ENCODE peak calls at places on chromosome 14, in four cellular contexts. One of them, this sample, is unnamed.

GRCh38 chr14:55107766-55108554 is 21.1 kb upstream of the LGALS3 start:
- DNase-seq in HepG2: peak
- DNase-seq in K562: peak
- DNase-seq in GM12878: no peak
- DNase-seq in this sample: no peak

GRCh38 chr14:65790185-65790815 is 377.8 kb downstream of the FUT8 start:
- DNase-seq in HepG2: no peak
- DNase-seq in K562: no peak
- DNase-seq in GM12878: no peak
- DNase-seq in this sample: peak

GRCh38 chr14:100803694-100804075 is 22.2 kb upstream of the MEG3 start:
- DNase-seq in HepG2: no peak
- DNase-seq in K562: no peak
- DNase-seq in GM12878: no peak
- DNase-seq in this sample: no peak

GRCh38 chr14:51318777-51319176 is 78.7 kb downstream of the TMX1 start:
- DNase-seq in HepG2: no peak
- DNase-seq in K562: no peak
- DNase-seq in GM12878: no peak
- DNase-seq in this sample: no peak

GRCh38 chr14:55754471-55754870 is 174.5 kb downstream of the KTN1 start:
- DNase-seq in HepG2: no peak
- DNase-seq in K562: no peak
- DNase-seq in GM12878: no peak
- DNase-seq in this sample: no peak

GRCh38 chr14:62662811-62663477 is 382.3 kb downstream of the KCNH5 start:
- DNase-seq in HepG2: peak
- DNase-seq in K562: no peak
- DNase-seq in GM12878: no peak
- DNase-seq in this sample: no peak

GRCh38 chr14:63130531-63130930 is 73.7 kb upstream of the RHOJ start:
- DNase-seq in HepG2: no peak
- DNase-seq in K562: no peak
- DNase-seq in GM12878: no peak
- DNase-seq in this sample: no peak

GRCh38 chr14:61559641-61560201 is 135.6 kb upstream of the HIF1A start:
- DNase-seq in HepG2: peak
- DNase-seq in K562: peak
- DNase-seq in GM12878: no peak
- DNase-seq in this sample: peak

GRCh38 chr14:77275041-77275854 is 4.2 kb upstream of the NGB start:
- DNase-seq in HepG2: no peak
- DNase-seq in K562: no peak
- DNase-seq in GM12878: no peak
- DNase-seq in this sample: peak

GRCh38 chr14:22200977-22201605 is 387.9 kb downstream of the DAD1 start:
- DNase-seq in HepG2: peak
- DNase-seq in K562: peak
- DNase-seq in GM12878: peak
- DNase-seq in this sample: no peak

GRCh38 chr14:71713061-71713850 is 219.0 kb upstream of the RGS6 start:
- DNase-seq in HepG2: no peak
- DNase-seq in K562: no peak
- DNase-seq in GM12878: no peak
- DNase-seq in this sample: no peak

GRCh38 chr14:79992799-79993198 is 218.5 kb downstream of the DIO2 start:
- DNase-seq in HepG2: no peak
- DNase-seq in K562: no peak
- DNase-seq in GM12878: no peak
- DNase-seq in this sample: no peak

GRCh38 chr14:104138098-104138890 is at the start of gene KIF26A:
- DNase-seq in HepG2: no peak
- DNase-seq in K562: no peak
- DNase-seq in GM12878: no peak
- DNase-seq in this sample: peak

GRCh38 chr14:35786856-35787255 is 22.2 kb downstream of the RALGAPA1 start:
- DNase-seq in HepG2: no peak
- DNase-seq in K562: no peak
- DNase-seq in GM12878: no peak
- DNase-seq in this sample: no peak

GRCh38 chr14:103532216-103533136 is 3.5 kb downstream of the TRMT61A start:
- DNase-seq in HepG2: no peak
- DNase-seq in K562: no peak
- DNase-seq in GM12878: no peak
- DNase-seq in this sample: no peak

GRCh38 chr14:47442206-47442605 is 233.2 kb downstream of the MDGA2 start:
- DNase-seq in HepG2: peak
- DNase-seq in K562: no peak
- DNase-seq in GM12878: no peak
- DNase-seq in this sample: no peak

GRCh38 chr14:73887116-73887490 is 444 bp downstream of the ZNF410 start:
- DNase-seq in HepG2: peak
- DNase-seq in K562: no peak
- DNase-seq in GM12878: no peak
- DNase-seq in this sample: no peak

GRCh38 chr14:45251912-45252311 is 1.1 kb downstream of the MIS18BP1 start:
- DNase-seq in HepG2: peak
- DNase-seq in K562: peak
- DNase-seq in GM12878: peak
- DNase-seq in this sample: peak

GRCh38 chr14:104939666-104940410 is 15.2 kb downstream of the PLD4 start:
- DNase-seq in HepG2: no peak
- DNase-seq in K562: no peak
- DNase-seq in GM12878: no peak
- DNase-seq in this sample: no peak

GRCh38 chr14:68451676-68452387 is 341.0 kb downstream of the ZFP36L1 start:
- DNase-seq in HepG2: no peak
- DNase-seq in K562: no peak
- DNase-seq in GM12878: no peak
- DNase-seq in this sample: no peak

GRCh38 chr14:99853206-99853605 is 60.0 kb downstream of the EML1 start:
- DNase-seq in HepG2: no peak
- DNase-seq in K562: no peak
- DNase-seq in GM12878: no peak
- DNase-seq in this sample: peak

GRCh38 chr14:22047105-22047504 is 373.5 kb upstream of the OR4E1 start:
- DNase-seq in HepG2: peak
- DNase-seq in K562: peak
- DNase-seq in GM12878: no peak
- DNase-seq in this sample: no peak

GRCh38 chr14:92563359-92563758 is 49.8 kb downstream of the RIN3 start:
- DNase-seq in HepG2: no peak
- DNase-seq in K562: no peak
- DNase-seq in GM12878: peak
- DNase-seq in this sample: no peak

GRCh38 chr14:59455411-59455810 is 9.8 kb downstream of the GPR135 start:
- DNase-seq in HepG2: no peak
- DNase-seq in K562: no peak
- DNase-seq in GM12878: no peak
- DNase-seq in this sample: no peak

GRCh38 chr14:79411403-79412174 is 799.7 kb downstream of the DIO2 start:
- DNase-seq in HepG2: no peak
- DNase-seq in K562: no peak
- DNase-seq in GM12878: no peak
- DNase-seq in this sample: no peak

GRCh38 chr14:92531151-92531873 is 17.7 kb downstream of the RIN3 start:
- DNase-seq in HepG2: no peak
- DNase-seq in K562: no peak
- DNase-seq in GM12878: no peak
- DNase-seq in this sample: no peak

GRCh38 chr14:32004300-32004699 is 72.8 kb upstream of the ARHGAP5 start:
- DNase-seq in HepG2: peak
- DNase-seq in K562: no peak
- DNase-seq in GM12878: no peak
- DNase-seq in this sample: no peak

GRCh38 chr14:31988237-31988636 is 88.9 kb upstream of the ARHGAP5 start:
- DNase-seq in HepG2: peak
- DNase-seq in K562: no peak
- DNase-seq in GM12878: no peak
- DNase-seq in this sample: no peak

GRCh38 chr14:43399289-43399688 is 1107.8 kb downstream of the FSCB start:
- DNase-seq in HepG2: no peak
- DNase-seq in K562: no peak
- DNase-seq in GM12878: no peak
- DNase-seq in this sample: no peak

GRCh38 chr14:61703342-61704129 is 8.2 kb downstream of the HIF1A start:
- DNase-seq in HepG2: no peak
- DNase-seq in K562: no peak
- DNase-seq in GM12878: no peak
- DNase-seq in this sample: no peak

GRCh38 chr14:87255046-87255445 is 737.9 kb downstream of the GALC start:
- DNase-seq in HepG2: no peak
- DNase-seq in K562: no peak
- DNase-seq in GM12878: no peak
- DNase-seq in this sample: no peak

GRCh38 chr14:21771671-21772070 is 98.1 kb upstream of the OR4E1 start:
- DNase-seq in HepG2: no peak
- DNase-seq in K562: no peak
- DNase-seq in GM12878: no peak
- DNase-seq in this sample: no peak

GRCh38 chr14:50060871-50061663 is 55.3 kb downstream of the VCPKMT start:
- DNase-seq in HepG2: peak
- DNase-seq in K562: peak
- DNase-seq in GM12878: no peak
- DNase-seq in this sample: peak

GRCh38 chr14:99601301-99601945 is 2.6 kb downstream of the CCDC85C start:
- DNase-seq in HepG2: peak
- DNase-seq in K562: no peak
- DNase-seq in GM12878: no peak
- DNase-seq in this sample: no peak

GRCh38 chr14:75980856-75981255 is 939 bp downstream of the TGFB3 start:
- DNase-seq in HepG2: no peak
- DNase-seq in K562: no peak
- DNase-seq in GM12878: no peak
- DNase-seq in this sample: peak
- H3K4me3 ChIP-seq in HepG2: peak
- H3K4me3 ChIP-seq in K562: no peak
- H3K4me3 ChIP-seq in GM12878: no peak
- H3K4me3 ChIP-seq in this sample: peak

DNA sequence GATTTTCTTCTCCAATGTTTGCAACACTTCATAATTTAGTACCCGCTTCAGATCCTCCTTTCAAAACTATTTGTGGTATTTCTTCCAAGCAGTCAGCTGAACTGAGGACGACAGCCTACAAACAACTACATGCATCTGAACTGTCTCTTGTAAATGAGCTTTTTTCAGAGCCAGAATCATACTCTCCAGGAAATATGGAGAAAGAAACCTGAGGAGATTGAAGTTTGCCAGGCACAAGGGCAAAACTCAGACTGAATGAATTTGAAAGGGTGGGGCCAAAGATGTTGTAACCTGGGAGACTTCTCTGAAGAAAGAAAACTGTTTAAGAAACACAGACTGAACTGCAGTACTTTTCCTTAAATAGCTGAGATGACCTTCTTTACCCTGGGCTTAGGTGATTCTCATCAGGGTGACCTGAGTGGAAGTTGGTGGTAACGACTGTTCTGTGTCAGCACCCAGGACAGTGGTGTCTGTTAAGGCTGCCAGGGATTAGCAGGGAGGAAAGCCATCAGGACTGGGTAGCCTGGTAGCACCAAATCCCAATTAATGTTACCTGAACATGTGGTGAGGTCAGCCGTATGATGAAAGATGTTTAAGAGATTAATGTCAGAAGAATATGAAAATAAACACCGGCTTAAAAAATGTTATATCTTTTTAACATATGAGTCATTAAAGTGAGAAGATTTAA is 95.0 kb downstream of the TGFB3 start:
- DNase-seq in HepG2: no peak
- DNase-seq in K562: no peak
- DNase-seq in GM12878: no peak
- DNase-seq in this sample: no peak
- TF ChIP-seq YY1 in HepG2: no peak
- TF ChIP-seq YY1 in K562: no peak
- TF ChIP-seq YY1 in GM12878: no peak
- TF ChIP-seq YY1 in this sample: no peak

DNA sequence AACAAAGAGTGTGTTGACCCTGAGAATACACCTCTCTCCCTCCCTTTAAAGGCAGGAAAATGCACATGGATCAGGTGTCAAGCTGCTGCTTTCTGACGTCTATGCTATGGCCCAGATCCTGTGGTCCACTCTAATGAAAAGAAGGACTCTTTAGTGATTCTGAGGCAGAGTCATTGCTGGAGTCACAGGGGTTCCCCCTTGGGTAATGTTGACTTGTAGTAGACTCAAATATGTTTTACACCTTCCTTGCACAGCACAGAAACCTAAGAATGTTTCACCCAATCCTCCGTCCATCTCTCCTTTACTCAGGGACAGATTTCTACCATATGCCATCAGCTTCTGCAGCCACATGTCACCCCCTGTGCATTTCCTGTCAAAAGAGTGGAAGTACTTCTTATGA is 525.4 kb downstream of the TMEM121 start:
- DNase-seq in HepG2: no peak
- DNase-seq in K562: no peak
- DNase-seq in GM12878: no peak
- DNase-seq in this sample: no peak
- TF ChIP-seq MXI1 in HepG2: no peak
- TF ChIP-seq MXI1 in K562: no peak
- TF ChIP-seq MXI1 in GM12878: no peak
- TF ChIP-seq MXI1 in this sample: no peak

GRCh38 chr14:74921987-74922751 is 891 bp downstream of the RPS6KL1 start:
- DNase-seq in HepG2: no peak
- DNase-seq in K562: no peak
- DNase-seq in GM12878: no peak
- DNase-seq in this sample: no peak
- H3K4me3 ChIP-seq in HepG2: peak
- H3K4me3 ChIP-seq in K562: peak
- H3K4me3 ChIP-seq in GM12878: peak
- H3K4me3 ChIP-seq in this sample: peak

GRCh38 chr14:23300687-23301223 is 1.9 kb downstream of the PPP1R3E start:
- DNase-seq in HepG2: peak
- DNase-seq in K562: peak
- DNase-seq in GM12878: no peak
- DNase-seq in this sample: no peak

GRCh38 chr14:23299986-23300686 is 2.5 kb downstream of the PPP1R3E start:
- DNase-seq in HepG2: no peak
- DNase-seq in K562: no peak
- DNase-seq in GM12878: no peak
- DNase-seq in this sample: no peak

GRCh38 chr14:23297878-23298277 is 4.8 kb downstream of the PPP1R3E start:
- DNase-seq in HepG2: no peak
- DNase-seq in K562: no peak
- DNase-seq in GM12878: no peak
- DNase-seq in this sample: no peak

GRCh38 chr14:23299558-23299957 is 3.1 kb downstream of the PPP1R3E start:
- DNase-seq in HepG2: peak
- DNase-seq in K562: peak
- DNase-seq in GM12878: no peak
- DNase-seq in this sample: no peak

DNA sequence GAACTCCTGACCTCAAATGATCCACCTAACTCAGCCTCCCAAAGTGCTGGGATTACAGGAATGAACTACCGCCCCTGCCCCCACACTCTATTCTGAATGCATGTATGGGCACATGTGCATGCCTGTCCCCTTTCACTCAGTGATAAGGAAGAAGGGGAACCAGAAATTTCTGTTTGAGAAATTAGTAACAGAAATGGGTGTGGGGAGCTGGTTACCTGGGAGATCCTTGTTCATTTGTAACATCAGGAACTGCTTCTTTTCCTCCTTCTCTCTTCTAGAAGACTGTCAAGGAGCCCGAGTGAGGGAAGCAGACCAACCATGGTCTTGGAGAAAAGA is 3.5 kb downstream of the PPP1R3E start:
- DNase-seq in HepG2: no peak
- DNase-seq in K562: no peak
- DNase-seq in GM12878: no peak
- DNase-seq in this sample: no peak
- TF ChIP-seq YY1 in HepG2: no peak
- TF ChIP-seq YY1 in K562: no peak
- TF ChIP-seq YY1 in GM12878: no peak
- TF ChIP-seq YY1 in this sample: no peak

This sample was measured in SK-N-SH.